ENCODE peak calls at places on chromosomes 3 and 15, in eight cellular contexts. One of them, this sample, is unnamed.

GRCh38 chr3:134374791-134375541 is 719 bp upstream of the AMOTL2 start:
- DNase-seq in lower lobe of right lung: peak; percentile 52
- DNase-seq in CD8-positive, alpha-beta T cell: no peak
- DNase-seq in natural killer cell: no peak
- DNase-seq in heart left ventricle: peak; percentile 81
- DNase-seq in GM03348: peak; percentile 64
- DNase-seq in astrocyte: no peak
- DNase-seq in GM10248: no peak
- DNase-seq in this sample: no peak

GRCh38 chr3:138678874-138679392 is 70.4 kb downstream of the FAIM start:
- DNase-seq in lower lobe of right lung: no peak
- DNase-seq in CD8-positive, alpha-beta T cell: no peak
- DNase-seq in natural killer cell: no peak
- DNase-seq in heart left ventricle: no peak
- DNase-seq in GM03348: no peak
- DNase-seq in astrocyte: no peak
- DNase-seq in GM10248: no peak
- DNase-seq in this sample: no peak

GRCh38 chr15:23074684-23075083 is 35.3 kb upstream of the TUBGCP5 start:
- DNase-seq in lower lobe of right lung: no peak
- DNase-seq in CD8-positive, alpha-beta T cell: no peak
- DNase-seq in natural killer cell: no peak
- DNase-seq in heart left ventricle: no peak
- DNase-seq in GM03348: peak; percentile 28
- DNase-seq in astrocyte: no peak
- DNase-seq in GM10248: no peak
- DNase-seq in this sample: no peak

GRCh38 chr3:9794400-9794799 is 1.5 kb downstream of the ARPC4 start:
- DNase-seq in lower lobe of right lung: no peak
- DNase-seq in CD8-positive, alpha-beta T cell: no peak
- DNase-seq in natural killer cell: no peak
- DNase-seq in heart left ventricle: no peak
- DNase-seq in GM03348: no peak
- DNase-seq in astrocyte: no peak
- DNase-seq in GM10248: no peak
- DNase-seq in this sample: no peak

GRCh38 chr3:70982700-70983140 is 600.8 kb downstream of the FOXP1 start:
- DNase-seq in lower lobe of right lung: no peak
- DNase-seq in CD8-positive, alpha-beta T cell: no peak
- DNase-seq in natural killer cell: no peak
- DNase-seq in heart left ventricle: peak; percentile 43
- DNase-seq in GM03348: peak; percentile 60
- DNase-seq in astrocyte: peak; percentile 81
- DNase-seq in GM10248: no peak
- DNase-seq in this sample: peak; percentile 88

GRCh38 chr15:95605098-95605497 is 725.4 kb upstream of the NR2F2 start:
- DNase-seq in lower lobe of right lung: no peak
- DNase-seq in CD8-positive, alpha-beta T cell: no peak
- DNase-seq in natural killer cell: no peak
- DNase-seq in heart left ventricle: no peak
- DNase-seq in GM03348: no peak
- DNase-seq in astrocyte: no peak
- DNase-seq in GM10248: no peak
- DNase-seq in this sample: no peak

GRCh38 chr3:15520185-15520584 is 1.3 kb downstream of the COLQ start:
- DNase-seq in lower lobe of right lung: no peak
- DNase-seq in CD8-positive, alpha-beta T cell: no peak
- DNase-seq in natural killer cell: peak; percentile 53
- DNase-seq in heart left ventricle: peak; percentile 55
- DNase-seq in GM03348: peak; percentile 23
- DNase-seq in astrocyte: no peak
- DNase-seq in GM10248: no peak
- DNase-seq in this sample: no peak

GRCh38 chr3:69249001-69249400 is 126.6 kb upstream of the LMOD3 start:
- DNase-seq in lower lobe of right lung: no peak
- DNase-seq in CD8-positive, alpha-beta T cell: no peak
- DNase-seq in natural killer cell: no peak
- DNase-seq in heart left ventricle: no peak
- DNase-seq in GM03348: no peak
- DNase-seq in astrocyte: no peak
- DNase-seq in GM10248: no peak
- DNase-seq in this sample: no peak

GRCh38 chr3:179438836-179439235 is 12.4 kb downstream of the GNB4 start:
- DNase-seq in lower lobe of right lung: no peak
- DNase-seq in CD8-positive, alpha-beta T cell: no peak
- DNase-seq in natural killer cell: no peak
- DNase-seq in heart left ventricle: no peak
- DNase-seq in GM03348: no peak
- DNase-seq in astrocyte: no peak
- DNase-seq in GM10248: no peak
- DNase-seq in this sample: no peak

GRCh38 chr15:55546718-55547117 is 38.7 kb upstream of the DNAAF4 start:
- DNase-seq in lower lobe of right lung: no peak
- DNase-seq in CD8-positive, alpha-beta T cell: no peak
- DNase-seq in natural killer cell: no peak
- DNase-seq in heart left ventricle: no peak
- DNase-seq in GM03348: no peak
- DNase-seq in astrocyte: peak; percentile 56
- DNase-seq in GM10248: no peak
- DNase-seq in this sample: peak; percentile 63

GRCh38 chr3:158672293-158673176 is at the start of gene LXN:
- DNase-seq in lower lobe of right lung: peak; percentile 92
- DNase-seq in CD8-positive, alpha-beta T cell: peak; percentile 63
- DNase-seq in natural killer cell: peak; percentile 40
- DNase-seq in heart left ventricle: peak; percentile 83
- DNase-seq in GM03348: no peak
- DNase-seq in astrocyte: peak; percentile 66
- DNase-seq in GM10248: peak; percentile 93
- DNase-seq in this sample: no peak

GRCh38 chr3:144142151-144142855 is 170.7 kb downstream of the DIPK2A start:
- DNase-seq in lower lobe of right lung: no peak
- DNase-seq in CD8-positive, alpha-beta T cell: no peak
- DNase-seq in natural killer cell: no peak
- DNase-seq in heart left ventricle: peak; percentile 23
- DNase-seq in GM03348: peak; percentile 12
- DNase-seq in astrocyte: peak; percentile 43
- DNase-seq in GM10248: no peak
- DNase-seq in this sample: peak; percentile 82

GRCh38 chr3:56795097-56795806 is 6.5 kb downstream of the ARHGEF3 start:
- DNase-seq in lower lobe of right lung: no peak
- DNase-seq in CD8-positive, alpha-beta T cell: no peak
- DNase-seq in natural killer cell: no peak
- DNase-seq in heart left ventricle: no peak
- DNase-seq in GM03348: no peak
- DNase-seq in astrocyte: no peak
- DNase-seq in GM10248: no peak
- DNase-seq in this sample: no peak

GRCh38 chr3:50194128-50194902 is 2.9 kb downstream of the GNAT1 start:
- DNase-seq in lower lobe of right lung: peak; percentile 75
- DNase-seq in CD8-positive, alpha-beta T cell: peak; percentile 78
- DNase-seq in natural killer cell: peak; percentile 81
- DNase-seq in heart left ventricle: peak; percentile 64
- DNase-seq in GM03348: peak; percentile 87
- DNase-seq in astrocyte: peak; percentile 13
- DNase-seq in GM10248: peak; percentile 87
- DNase-seq in this sample: peak; percentile 61

GRCh38 chr3:105526349-105527111 is 159.8 kb downstream of the ALCAM start:
- DNase-seq in lower lobe of right lung: no peak
- DNase-seq in CD8-positive, alpha-beta T cell: no peak
- DNase-seq in natural killer cell: no peak
- DNase-seq in heart left ventricle: no peak
- DNase-seq in GM03348: no peak
- DNase-seq in astrocyte: peak; percentile 64
- DNase-seq in GM10248: no peak
- DNase-seq in this sample: peak; percentile 29

GRCh38 chr3:64667138-64667537 is 20.7 kb downstream of the ADAMTS9 start:
- DNase-seq in lower lobe of right lung: no peak
- DNase-seq in CD8-positive, alpha-beta T cell: no peak
- DNase-seq in natural killer cell: no peak
- DNase-seq in heart left ventricle: peak; percentile 29
- DNase-seq in GM03348: no peak
- DNase-seq in astrocyte: no peak
- DNase-seq in GM10248: no peak
- DNase-seq in this sample: no peak

This sample was measured in LHCN-M2.